ENCODE peak calls at places on chromosomes 11 and 22, in ten cellular contexts. H, G, S, L, F, Y, V, U, I and P are unnamed samples.

GRCh38 chr22:43417555-43417954 is 5.7 kb downstream of the MPPED1 start:
- DNase-seq in G (no peak), U (no peak), S (no peak), Y (no peak), H (no peak), F (no peak), I (no peak), V (no peak), L (no peak), P (no peak)

GRCh38 chr22:44693756-44694155 is 8.2 kb upstream of the PRR5 start:
- DNase-seq in F (no peak), G (no peak), Y (no peak), H (no peak), S (no peak), I (no peak), L (no peak), U (no peak), V (no peak), P (no peak)

GRCh38 chr11:65576867-65577755 is 1.3 kb downstream of the EHBP1L1 start:
- DNase-seq in F (no peak), U (no peak), G (no peak), H (no peak), Y (peak; percentile 85), S (peak; percentile 88), L (no peak), V (peak; percentile 88), I (no peak), P (no peak)

GRCh38 chr11:9574806-9575530 is 1.5 kb downstream of the WEE1 start:
- DNase-seq in S (no peak), L (peak; percentile 43), F (peak; percentile 35), H (no peak), G (peak; percentile 83), V (peak; percentile 92), U (peak; percentile 20), I (peak; percentile 67), Y (no peak), P (peak; percentile 74)

GRCh38 chr11:74162688-74163467 is 7.9 kb downstream of the C2CD3 start:
- DNase-seq in I (no peak), S (no peak), F (no peak), U (no peak), L (peak; percentile 74), V (no peak), Y (no peak), G (no peak), H (peak; percentile 31), P (no peak)

GRCh38 chr22:40237241-40237640 is 59.5 kb downstream of the TNRC6B start:
- DNase-seq in V (no peak), I (no peak), S (no peak), U (no peak), H (peak; percentile 53), Y (no peak), L (peak; percentile 54), G (no peak), F (no peak), P (no peak)

GRCh38 chr11:9301720-9302119 is 12.7 kb downstream of the TMEM41B start:
- DNase-seq in S (no peak), F (no peak), U (no peak), H (no peak), G (no peak), Y (no peak), V (no peak), L (no peak), I (no peak), P (no peak)

GRCh38 chr22:20422965-20423635 is 14.5 kb downstream of the SCARF2 start:
- DNase-seq in F (no peak), U (no peak), V (no peak), Y (peak; percentile 73), L (no peak), H (no peak), G (no peak), S (peak; percentile 64), I (no peak), P (no peak)

GRCh38 chr11:6604081-6604626 is 580 bp downstream of the ILK start:
- DNase-seq in I (peak; percentile 28), V (peak; percentile 37), S (no peak), H (peak; percentile 71), L (peak; percentile 75), U (peak; percentile 38), F (peak; percentile 45), Y (no peak), G (peak; percentile 63), P (peak; percentile 36)

GRCh38 chr11:14413307-14414072 is 54.5 kb upstream of the RRAS2 start:
- DNase-seq in L (peak; percentile 6), U (no peak), F (peak; percentile 36), I (no peak), G (peak; percentile 51), Y (peak; percentile 53), S (no peak), V (peak; percentile 47), H (no peak), P (peak; percentile 30)
- TF ChIP-seq CTCF in L (no peak), U (no peak), F (peak; percentile 54), I (peak; percentile 47), G (peak; percentile 66), Y (peak; percentile 15), S (peak; percentile 29), V (no peak), H (no peak), P (peak; percentile 29)

DNA sequence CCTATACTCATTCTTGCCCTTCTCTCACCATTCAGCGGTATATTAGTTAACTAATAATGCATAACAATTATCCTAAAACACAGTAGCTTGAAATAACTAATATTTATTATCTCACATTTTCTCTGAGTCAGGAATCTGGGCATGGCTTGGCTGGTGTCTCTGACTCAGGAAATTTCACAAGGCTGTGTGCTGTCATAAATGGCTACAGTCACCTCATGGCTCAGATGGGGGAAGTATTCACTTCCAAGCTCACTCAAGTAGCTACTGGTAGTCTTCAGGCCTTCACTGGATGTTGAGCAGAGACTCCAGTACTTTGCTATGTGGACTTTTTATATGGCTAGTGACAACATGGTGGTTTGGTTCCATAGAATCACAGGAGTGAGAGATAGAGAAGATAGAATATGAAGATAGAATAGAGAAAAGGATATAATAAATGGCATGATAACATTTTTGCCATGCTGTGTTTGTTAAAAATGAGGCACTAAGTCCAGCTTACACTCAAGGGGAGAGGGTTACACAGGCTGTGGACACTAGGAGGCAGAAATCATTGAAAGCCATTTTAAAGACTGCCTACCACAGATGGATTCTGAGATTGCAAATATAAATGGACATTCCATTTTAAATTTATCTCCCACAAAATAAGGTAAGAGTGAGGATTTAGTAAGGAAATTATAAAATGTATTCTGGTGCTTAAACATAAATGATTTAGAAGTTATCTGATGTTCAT is 997.8 kb upstream of the CHORDC1 start:
- DNase-seq in V (peak; percentile 80), G (peak; percentile 75), I (no peak), F (no peak), Y (no peak), S (no peak), U (no peak), H (no peak), L (no peak), P (no peak)
- TF ChIP-seq CTCF in V (no peak), G (no peak), I (no peak), F (no peak), Y (no peak), S (no peak), U (no peak), H (no peak), L (no peak), P (no peak)

GRCh38 chr11:116276051-116277044 is 496.4 kb downstream of the BUD13 start:
- DNase-seq in S (peak; percentile 91), Y (peak; percentile 72), V (peak; percentile 0), L (peak; percentile 82), I (no peak), H (peak; percentile 83), G (peak; percentile 18), F (peak; percentile 95), U (peak; percentile 69), P (no peak)

GRCh38 chr11:116267146-116267545 is 505.6 kb downstream of the BUD13 start:
- DNase-seq in F (no peak), U (no peak), I (no peak), S (no peak), Y (no peak), V (no peak), H (no peak), G (no peak), L (no peak), P (no peak)

GRCh38 chr11:116275634-116276033 is 497.2 kb downstream of the BUD13 start:
- DNase-seq in F (no peak), V (no peak), Y (no peak), I (no peak), S (no peak), U (no peak), H (peak; percentile 20), G (no peak), L (peak; percentile 5), P (no peak)

GRCh38 chr11:116278076-116278475 is 494.7 kb downstream of the BUD13 start:
- DNase-seq in G (no peak), Y (no peak), V (no peak), I (no peak), L (no peak), F (no peak), U (no peak), H (no peak), S (no peak), P (no peak)

GRCh38 chr11:116272181-116272789 is 500.5 kb downstream of the BUD13 start:
- DNase-seq in F (no peak), H (no peak), U (no peak), S (no peak), G (no peak), L (no peak), I (no peak), Y (no peak), V (no peak), P (no peak)
- TF ChIP-seq CTCF in F (no peak), H (no peak), U (no peak), S (no peak), G (no peak), L (no peak), I (no peak), Y (no peak), V (no peak), P (no peak)

GRCh38 chr11:60835472-60835871 is 6.4 kb upstream of the CCDC86 start:
- DNase-seq in H (no peak), Y (no peak), L (no peak), G (no peak), V (no peak), I (no peak), U (no peak), S (no peak), F (no peak), P (no peak)

GRCh38 chr11:60840711-60841430 is 1.0 kb upstream of the CCDC86 start:
- DNase-seq in S (no peak), H (no peak), G (peak; percentile 89), U (peak; percentile 30), I (peak; percentile 82), L (no peak), Y (peak; percentile 45), F (no peak), V (peak; percentile 74), P (peak; percentile 67)

GRCh38 chr11:60834742-60835141 is 7.2 kb upstream of the CCDC86 start:
- DNase-seq in Y (no peak), U (no peak), S (no peak), V (no peak), L (no peak), F (no peak), I (no peak), G (no peak), H (no peak), P (no peak)

GRCh38 chr11:60836866-60837510 is 4.9 kb upstream of the CCDC86 start:
- DNase-seq in I (no peak), F (no peak), G (no peak), S (no peak), H (no peak), U (no peak), L (no peak), Y (no peak), V (no peak), P (no peak)

DNA sequence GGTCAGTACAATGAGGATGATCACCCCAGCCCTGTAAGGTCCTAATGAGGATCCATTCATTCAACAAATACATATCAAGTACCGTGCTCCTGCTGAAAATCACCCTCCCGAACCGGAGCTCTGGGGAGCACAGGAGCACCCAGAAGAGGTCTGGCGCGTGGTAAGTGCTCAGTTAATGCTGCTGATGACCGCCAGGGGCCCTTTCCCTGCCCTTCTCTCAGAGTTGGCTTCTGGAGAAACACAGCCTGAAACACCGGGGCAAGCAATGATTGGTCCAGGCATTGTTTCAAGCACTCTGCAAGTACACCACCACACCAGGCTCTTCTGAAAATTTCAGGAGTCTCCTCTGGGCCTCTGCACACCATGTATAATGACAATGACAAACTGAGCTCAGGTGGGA is 3.8 kb upstream of the CCDC86 start:
- DNase-seq in V (no peak), I (no peak), U (no peak), F (peak; percentile 21), S (no peak), L (peak; percentile 24), Y (no peak), H (no peak), G (no peak), P (no peak)
- TF ChIP-seq CTCF in V (no peak), I (peak; percentile 31), U (no peak), F (peak; percentile 43), S (no peak), L (peak; percentile 23), Y (no peak), H (no peak), G (peak; percentile 62), P (no peak)